ENCODE peak calls at places on chromosomes 5 and 9, in four cellular contexts. O is K562, A is GM12878, P is HepG2. N is an unnamed sample.
A peak's percentile ranks its signal among the peaks of the same experiment; 100 is the strongest.

GRCh38 chr5:198516-198915 is 7.2 kb downstream of the LRRC14B start:
- DNase-seq in O (no peak), A (no peak), P (no peak), N (no peak)

GRCh38 chr5:107486489-107486888 is 184.2 kb downstream of the EFNA5 start:
- DNase-seq in O (no peak), A (peak; percentile 48), P (no peak), N (no peak)

GRCh38 chr9:2597483-2597882 is 24.1 kb upstream of the VLDLR start:
- DNase-seq in O (no peak), A (no peak), P (no peak), N (no peak)

GRCh38 chr5:133930061-133930823 is 38.2 kb downstream of the C5orf15 start:
- DNase-seq in O (peak; percentile 78), A (no peak), P (no peak), N (no peak)

GRCh38 chr9:5265939-5266338 is 34.7 kb downstream of the INSL4 start:
- DNase-seq in O (no peak), A (no peak), P (no peak), N (no peak)

GRCh38 chr9:134187821-134188420 is 23.6 kb upstream of the RNU6ATAC start:
- DNase-seq in O (no peak), A (no peak), P (no peak), N (peak; percentile 25)

GRCh38 chr5:140295414-140295813 is 7.5 kb downstream of the PFDN1 start:
- DNase-seq in O (peak; percentile 71), A (no peak), P (peak; percentile 67), N (no peak)

GRCh38 chr5:178588769-178589168 is 1.4 kb downstream of the COL23A1 start:
- DNase-seq in O (no peak), A (no peak), P (no peak), N (no peak)

GRCh38 chr5:130017173-130017572 is 112.9 kb downstream of the CHSY3 start:
- DNase-seq in O (no peak), A (no peak), P (no peak), N (no peak)

GRCh38 chr5:79512692-79513518 is 1.0 kb downstream of the HOMER1 start:
- DNase-seq in O (peak; percentile 48), A (no peak), P (no peak), N (peak; percentile 34)

GRCh38 chr5:135608761-135609443 is 30.1 kb upstream of the CXCL14 start:
- DNase-seq in O (no peak), A (no peak), P (no peak), N (no peak)

GRCh38 chr9:116859763-116860162 is 172.7 kb downstream of the TRIM32 start:
- DNase-seq in O (no peak), A (no peak), P (no peak), N (no peak)

GRCh38 chr5:104977530-104977929 is 1414.9 kb upstream of the NUDT12 start:
- DNase-seq in O (no peak), A (no peak), P (peak; percentile 1), N (no peak)

GRCh38 chr5:14252793-14253192 is 109.7 kb downstream of the TRIO start:
- DNase-seq in O (no peak), A (no peak), P (no peak), N (no peak)

GRCh38 chr5:14251733-14252132 is 108.6 kb downstream of the TRIO start:
- DNase-seq in O (no peak), A (no peak), P (no peak), N (no peak)

GRCh38 chr5:14256026-14256690 is 113.0 kb downstream of the TRIO start:
- DNase-seq in O (no peak), A (no peak), P (no peak), N (no peak)

GRCh38 chr5:14256756-14257393 is 113.7 kb downstream of the TRIO start:
- DNase-seq in O (no peak), A (no peak), P (no peak), N (no peak)

GRCh38 chr5:14254686-14255085 is 111.5 kb downstream of the TRIO start:
- DNase-seq in O (no peak), A (no peak), P (no peak), N (no peak)
- TF ChIP-seq SIN3A in O (no peak), A (no peak), P (no peak), N (no peak)

DNA sequence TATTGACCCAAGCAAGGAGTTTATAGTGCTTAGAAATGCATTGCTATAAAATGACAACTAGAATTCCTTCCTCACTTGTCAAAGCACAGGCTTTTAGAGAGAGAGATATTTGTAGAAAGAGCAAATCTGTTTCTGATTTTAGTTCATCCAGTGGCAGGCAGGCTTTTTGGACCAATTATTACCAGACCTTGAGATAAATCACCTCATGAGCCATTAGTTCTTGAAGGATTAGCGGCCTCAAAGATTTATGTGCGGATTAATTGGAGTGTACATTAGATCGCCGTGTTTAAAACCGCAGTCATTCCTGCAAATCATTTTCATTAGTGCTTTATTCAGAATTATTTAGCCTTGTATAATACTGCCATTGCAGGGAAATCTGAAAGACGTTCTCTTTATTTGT is 28.9 kb upstream of the TJP2 start:
- DNase-seq in O (no peak), A (no peak), P (no peak), N (peak; percentile 66)
- TF ChIP-seq SMC3 in O (no peak), A (no peak), P (no peak), N (no peak)

DNA sequence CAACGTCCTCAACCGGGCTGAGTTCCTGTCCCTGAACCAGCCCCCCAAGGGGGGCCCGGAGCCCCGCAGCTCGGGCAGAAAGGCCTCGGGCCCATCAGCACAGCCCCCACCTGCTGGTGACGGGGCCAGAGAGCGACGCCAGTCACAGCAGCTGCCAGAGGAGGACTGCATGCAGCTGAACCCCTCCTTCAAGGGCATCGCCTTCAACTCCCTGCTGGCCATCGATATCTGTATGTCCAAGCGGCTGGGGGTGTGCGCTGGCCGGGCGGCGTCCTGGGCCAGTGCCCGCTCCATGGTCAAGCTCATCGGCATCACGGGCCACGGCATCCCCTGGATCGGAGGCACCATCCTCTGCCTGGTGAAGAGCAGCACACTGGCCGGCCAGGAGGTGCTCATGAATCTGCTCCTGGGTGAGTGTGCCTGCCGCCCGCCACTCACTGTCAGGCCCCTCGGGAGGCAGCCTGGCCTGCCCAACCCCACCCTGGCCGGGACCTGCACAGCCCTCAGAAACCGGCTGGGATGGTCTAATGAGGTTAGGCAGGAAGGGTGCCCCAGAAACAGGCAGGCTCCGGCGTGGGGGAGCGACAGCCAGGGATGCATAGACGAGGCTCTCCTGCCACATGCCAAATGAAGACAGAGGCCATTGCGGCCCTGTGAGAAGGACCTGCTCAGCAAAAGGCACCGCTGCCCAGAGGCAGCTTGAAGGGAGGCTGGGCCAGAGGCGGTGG is 680 bp downstream of the PLPP7 start:
- DNase-seq in O (no peak), A (no peak), P (no peak), N (peak; percentile 80)
- TF ChIP-seq RAD21 in O (no peak), A (no peak), P (no peak), N (no peak)

GRCh38 chr9:90311811-90312210 is 330.8 kb downstream of the DIRAS2 start:
- DNase-seq in O (no peak), A (no peak), P (no peak), N (no peak)
- TF ChIP-seq SIN3A in O (no peak), A (no peak), P (no peak), N (no peak)

DNA sequence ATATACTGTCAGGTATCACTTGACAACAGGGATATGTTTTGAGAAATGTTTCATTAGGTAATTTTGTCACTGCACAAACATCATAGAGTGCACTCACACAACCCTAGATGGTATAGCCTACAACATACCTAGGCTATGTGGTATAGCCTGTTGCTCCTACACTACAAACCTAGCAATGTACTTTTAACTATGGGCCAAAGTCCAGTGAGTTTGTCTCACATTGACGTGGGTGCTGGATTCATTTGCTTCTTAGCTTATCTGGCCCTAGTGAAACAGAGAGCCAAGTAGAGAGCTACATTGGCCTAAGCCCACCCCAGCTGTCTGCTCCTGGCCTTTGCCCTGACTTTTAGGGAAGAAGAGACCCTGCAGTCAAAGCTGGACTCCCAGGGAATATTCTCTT is 180.7 kb upstream of the EGFLAM start:
- DNase-seq in O (no peak), A (no peak), P (peak; percentile 79), N (no peak)
- TF ChIP-seq SMC3 in O (no peak), A (no peak), P (peak; percentile 1), N (no peak)

DNA sequence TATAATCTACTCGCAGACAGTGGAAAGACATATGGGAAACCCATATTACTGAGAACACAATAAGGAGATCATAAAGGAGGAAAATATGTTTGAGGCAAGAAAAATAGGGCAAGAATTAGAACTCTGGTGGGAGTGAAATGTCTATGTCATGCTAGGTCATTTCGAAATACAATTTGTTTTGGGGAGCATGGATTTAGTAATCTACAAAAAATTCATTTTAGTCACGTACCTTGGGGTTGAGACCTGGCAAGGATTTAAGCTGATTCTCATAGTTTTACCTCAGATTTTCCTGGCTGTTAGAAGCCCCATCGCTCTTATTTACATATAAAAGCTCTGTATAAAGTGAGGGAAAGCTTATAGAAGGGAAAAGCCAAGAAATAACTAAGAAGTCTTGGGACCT is 11.5 kb upstream of the CSNK1G3 start:
- DNase-seq in O (no peak), A (no peak), P (no peak), N (no peak)
- TF ChIP-seq RAD21 in O (no peak), A (no peak), P (no peak), N (no peak)

GRCh38 chr5:68749076-68749475 is 344.7 kb upstream of the SLC30A5 start:
- DNase-seq in O (no peak), A (no peak), P (no peak), N (no peak)

GRCh38 chr5:68746220-68747076 is 347.4 kb upstream of the SLC30A5 start:
- DNase-seq in O (no peak), A (no peak), P (no peak), N (no peak)

GRCh38 chr5:68747077-68747420 is 346.8 kb upstream of the SLC30A5 start:
- DNase-seq in O (no peak), A (no peak), P (no peak), N (no peak)

GRCh38 chr5:68751651-68752050 is 342.2 kb upstream of the SLC30A5 start:
- DNase-seq in O (no peak), A (no peak), P (no peak), N (no peak)

GRCh38 chr5:68749648-68750047 is 344.2 kb upstream of the SLC30A5 start:
- DNase-seq in O (no peak), A (no peak), P (no peak), N (no peak)
- TF ChIP-seq SIN3A in O (no peak), A (no peak), P (no peak), N (no peak)

DNA sequence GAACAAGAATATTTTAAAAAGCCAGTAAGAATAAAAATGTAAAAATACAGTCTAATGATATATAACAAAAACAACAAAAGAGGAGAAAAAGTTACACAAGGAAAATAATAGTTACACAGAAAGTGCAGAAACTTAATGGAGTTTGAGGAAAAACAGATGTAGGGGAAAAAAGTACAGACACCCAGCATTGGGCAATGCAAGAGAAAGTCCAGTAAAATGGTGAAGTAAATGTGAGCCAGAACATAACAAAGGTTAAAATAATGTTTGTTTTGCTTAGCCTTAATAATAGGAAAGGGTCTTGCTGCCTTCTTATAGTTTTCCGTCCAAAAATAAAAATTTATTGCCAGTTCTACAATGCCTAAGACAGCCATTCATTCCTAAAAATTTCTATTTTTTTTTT is 364.2 kb downstream of the NNT start:
- DNase-seq in O (no peak), A (no peak), P (no peak), N (no peak)
- TF ChIP-seq SMC3 in O (no peak), A (no peak), P (no peak), N (no peak)

N was measured in SK-N-SH.